ENCODE peak calls at places on chromosomes 12 and 14, in five cellular contexts. I is GM20000, Y is EL, G is kidney tubule cell, F is NT2/D1. Z is an unnamed sample.
A peak's percentile ranks its signal among the peaks of the same experiment; 100 is the strongest.

GRCh38 chr14:50892255-50892654 is 20.4 kb downstream of the ABHD12B start:
- DNase-seq in Y (no peak), G (no peak), F (peak; percentile 13), I (no peak), Z (no peak)

GRCh38 chr12:131675126-131676080 is 35.5 kb upstream of the SFSWAP start:
- DNase-seq in I (no peak), Y (no peak), G (no peak), F (no peak), Z (peak; percentile 7)

GRCh38 chr14:26394114-26394855 is 203.5 kb downstream of the NOVA1 start:
- DNase-seq in Y (no peak), G (peak; percentile 30), F (peak; percentile 16), I (no peak), Z (no peak)

GRCh38 chr14:68173227-68173972 is 353.8 kb downstream of the RAD51B start:
- DNase-seq in Y (no peak), I (no peak), G (peak; percentile 88), F (no peak), Z (no peak)

GRCh38 chr12:70691018-70691672 is 53.9 kb upstream of the PTPRB start:
- DNase-seq in I (no peak), G (peak; percentile 4), Y (peak; percentile 68), F (no peak), Z (no peak)

GRCh38 chr12:8870591-8870990 is 43.7 kb upstream of the PHC1 start:
- DNase-seq in Y (no peak), G (no peak), I (no peak), F (no peak), Z (no peak)

GRCh38 chr12:4701383-4701782 is 18.8 kb upstream of the GALNT8 start:
- DNase-seq in G (no peak), Y (no peak), F (no peak), I (no peak), Z (no peak)

GRCh38 chr14:73943083-73943482 is 6.8 kb downstream of the FAM161B start:
- DNase-seq in I (no peak), Y (peak; percentile 80), G (peak; percentile 66), F (no peak), Z (no peak)

GRCh38 chr12:103821773-103822172 is 19.3 kb downstream of the NT5DC3 start:
- DNase-seq in Y (peak; percentile 50), F (no peak), G (peak; percentile 16), I (no peak), Z (no peak)

GRCh38 chr14:49908433-49908782 is 15.5 kb downstream of the ARF6 start:
- DNase-seq in Y (peak; percentile 19), G (no peak), F (no peak), I (no peak), Z (no peak)

GRCh38 chr12:82097877-82098276 is 260.3 kb downstream of the CCDC59 start:
- DNase-seq in Y (no peak), F (no peak), G (no peak), I (no peak), Z (no peak)

GRCh38 chr12:76739896-76740295 is 24.0 kb upstream of the ZDHHC17 start:
- DNase-seq in Y (no peak), G (no peak), F (no peak), I (no peak), Z (no peak)

GRCh38 chr12:67714648-67715047 is 66.1 kb downstream of the DYRK2 start:
- DNase-seq in F (no peak), G (peak; percentile 49), Y (peak; percentile 24), I (no peak), Z (no peak)

GRCh38 chr14:36663404-36664321 is 2.0 kb downstream of the PAX9 start:
- DNase-seq in Y (no peak), G (peak; percentile 12), F (no peak), I (no peak), Z (no peak)

GRCh38 chr12:89789862-89790261 is 81.2 kb upstream of the ATP2B1 start:
- DNase-seq in G (no peak), I (peak; percentile 25), F (no peak), Y (peak; percentile 28), Z (no peak)

Z was measured in memory B cell.